ENCODE peak calls at places on chromosomes 16 and 17, in six cellular contexts. L is epithelial cell of esophagus, O is suprapubic skin, R is type B pancreatic cell, I is cardiac fibroblast, U is BE2C. D is an unnamed sample.

GRCh38 chr16:21952793-21953540 is at the start of gene UQCRC2:
- DNase-seq in L (peak), O (peak), R (peak), I (peak), U (peak), D (peak)

GRCh38 chr17:67194134-67194533 is 50.9 kb downstream of the HELZ start:
- DNase-seq in L (no peak), O (no peak), R (no peak), I (peak), U (no peak), D (no peak)

GRCh38 chr16:56815721-56816120 is 49.3 kb upstream of the SLC12A3 start:
- DNase-seq in L (no peak), O (no peak), R (no peak), I (no peak), U (no peak), D (no peak)

GRCh38 chr17:27259356-27259755 is 34.6 kb upstream of the WSB1 start:
- DNase-seq in L (no peak), O (no peak), R (no peak), I (no peak), U (no peak), D (no peak)

GRCh38 chr16:85395913-85396878 is 216.9 kb upstream of the GSE1 start:
- DNase-seq in L (peak), O (no peak), R (no peak), I (peak), U (peak), D (no peak)

GRCh38 chr17:55258578-55259135 is 6.1 kb upstream of the HLF start:
- DNase-seq in L (no peak), O (no peak), R (no peak), I (no peak), U (no peak), D (no peak)

GRCh38 chr17:43868236-43868994 is 21.4 kb downstream of the CD300LG start:
- DNase-seq in L (no peak), O (no peak), R (no peak), I (no peak), U (no peak), D (no peak)

GRCh38 chr16:53495325-53495724 is 7.7 kb downstream of the AKTIP start:
- DNase-seq in L (no peak), O (no peak), R (no peak), I (no peak), U (no peak), D (no peak)

GRCh38 chr16:54335230-54335629 is 48.6 kb upstream of the IRX3 start:
- DNase-seq in L (no peak), O (no peak), R (no peak), I (peak), U (no peak), D (no peak)

GRCh38 chr16:81174644-81175324 is 63.7 kb upstream of the BCO1 start:
- DNase-seq in L (peak), O (no peak), R (no peak), I (peak), U (no peak), D (no peak)

GRCh38 chr16:70691223-70692129 is 5.6 kb upstream of the MTSS2 start:
- DNase-seq in L (no peak), O (no peak), R (no peak), I (peak), U (no peak), D (peak)

GRCh38 chr16:15672514-15673167 is 22.6 kb downstream of the NDE1 start:
- DNase-seq in L (peak), O (peak), R (no peak), I (peak), U (no peak), D (peak)

GRCh38 chr16:76502555-76502954 is 225.4 kb downstream of the CNTNAP4 start:
- DNase-seq in L (no peak), O (no peak), R (no peak), I (no peak), U (no peak), D (no peak)

GRCh38 chr16:87160752-87161337 is 156.3 kb downstream of the C16orf95 start:
- DNase-seq in L (peak), O (no peak), R (no peak), I (no peak), U (no peak), D (no peak)

GRCh38 chr16:19294156-19294649 is 8.7 kb downstream of the CLEC19A start:
- DNase-seq in L (no peak), O (no peak), R (no peak), I (no peak), U (no peak), D (no peak)

GRCh38 chr16:85286970-85287814 is 174.9 kb upstream of the CIBAR2 start:
- DNase-seq in L (no peak), O (no peak), R (no peak), I (peak), U (peak), D (peak)

GRCh38 chr16:89316701-89317100 is 99.2 kb downstream of the ZNF778 start:
- DNase-seq in L (no peak), O (no peak), R (no peak), I (no peak), U (no peak), D (no peak)

GRCh38 chr16:59574296-59574695 is 840.2 kb upstream of the GOT2 start:
- DNase-seq in L (no peak), O (no peak), R (no peak), I (peak), U (no peak), D (no peak)

GRCh38 chr17:49832840-49833599 is 14.8 kb downstream of the TAC4 start:
- DNase-seq in L (no peak), O (no peak), R (no peak), I (no peak), U (no peak), D (no peak)

GRCh38 chr17:69434164-69434579 is 19.7 kb downstream of the MAP2K6 start:
- DNase-seq in L (peak), O (no peak), R (no peak), I (peak), U (peak), D (no peak)

GRCh38 chr16:11401161-11402050 is 56.1 kb downstream of the RMI2 start:
- DNase-seq in L (no peak), O (no peak), R (no peak), I (no peak), U (peak), D (no peak)

GRCh38 chr16:58028541-58029070 is 3.1 kb downstream of the MMP15 start:
- DNase-seq in L (no peak), O (no peak), R (no peak), I (no peak), U (no peak), D (no peak)

GRCh38 chr16:87616556-87616955 is 14.2 kb downstream of the JPH3 start:
- DNase-seq in L (no peak), O (no peak), R (no peak), I (no peak), U (no peak), D (no peak)

GRCh38 chr17:82745524-82745923 is 6.3 kb upstream of the TBCD start:
- DNase-seq in L (no peak), O (no peak), R (no peak), I (no peak), U (no peak), D (no peak)

GRCh38 chr16:75341934-75342811 is 90.7 kb upstream of the BCAR1 start:
- DNase-seq in L (peak), O (no peak), R (no peak), I (peak), U (no peak), D (no peak)

GRCh38 chr17:9370464-9370863 is 205.2 kb downstream of the STX8 start:
- DNase-seq in L (peak), O (no peak), R (no peak), I (peak), U (no peak), D (no peak)

GRCh38 chr16:47584464-47585225 is 123.5 kb downstream of the PHKB start:
- DNase-seq in L (no peak), O (no peak), R (no peak), I (no peak), U (no peak), D (no peak)

DNA sequence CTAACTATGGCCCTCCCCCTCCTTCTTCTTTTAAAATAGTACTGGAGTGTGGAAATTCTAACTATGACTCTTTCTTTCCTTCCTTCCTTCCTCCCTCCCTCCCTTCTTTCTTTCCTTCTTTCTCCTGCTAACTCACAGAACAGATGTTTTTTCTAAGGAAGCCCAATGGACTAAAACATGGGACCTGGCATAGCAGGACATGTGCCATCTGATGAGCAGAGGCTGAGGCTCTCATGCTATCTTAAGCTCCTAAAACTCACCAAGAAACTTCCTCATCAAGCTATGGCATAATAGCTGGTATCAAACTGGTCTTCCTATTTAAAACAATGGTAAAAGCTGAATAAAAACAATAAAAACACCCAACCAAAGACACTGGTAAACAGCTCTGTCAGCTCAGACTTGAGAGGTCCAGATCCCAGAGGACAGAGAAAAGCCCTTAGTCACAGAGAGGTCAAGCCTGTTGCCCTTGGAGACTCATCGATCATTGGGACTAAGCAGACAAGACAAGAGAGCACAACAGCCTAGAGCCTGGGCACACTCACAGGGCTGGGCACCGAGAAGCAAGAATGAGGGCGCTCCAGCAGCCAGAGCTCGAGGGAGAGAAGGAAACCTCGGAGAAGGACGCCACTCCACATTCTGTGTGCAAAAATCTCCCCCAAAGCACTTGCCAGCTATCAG is 27.6 kb downstream of the SLC38A10 start:
- DNase-seq in L (no peak), O (no peak), R (no peak), I (no peak), U (no peak), D (no peak)
- TF ChIP-seq CTCF in L (no peak), O (no peak), R (no peak), I (no peak), U (no peak), D (no peak)

GRCh38 chr17:73645050-73645871 is 1.0 kb upstream of the SDK2 start:
- DNase-seq in L (peak), O (peak), R (peak), I (no peak), U (peak), D (peak)
- TF ChIP-seq CTCF in L (no peak), O (no peak), R (peak), I (no peak), U (peak), D (peak)

GRCh38 chr16:66858740-66859396 is 14.7 kb downstream of the CA7 start:
- DNase-seq in L (peak), O (no peak), R (no peak), I (peak), U (peak), D (no peak)

GRCh38 chr16:66859397-66860068 is 15.3 kb downstream of the CA7 start:
- DNase-seq in L (no peak), O (no peak), R (no peak), I (no peak), U (no peak), D (no peak)

GRCh38 chr16:66857437-66857836 is 13.2 kb downstream of the CA7 start:
- DNase-seq in L (no peak), O (no peak), R (no peak), I (no peak), U (no peak), D (no peak)

GRCh38 chr16:66856184-66856730 is 12.0 kb downstream of the CA7 start:
- DNase-seq in L (no peak), O (no peak), R (no peak), I (no peak), U (no peak), D (no peak)

DNA sequence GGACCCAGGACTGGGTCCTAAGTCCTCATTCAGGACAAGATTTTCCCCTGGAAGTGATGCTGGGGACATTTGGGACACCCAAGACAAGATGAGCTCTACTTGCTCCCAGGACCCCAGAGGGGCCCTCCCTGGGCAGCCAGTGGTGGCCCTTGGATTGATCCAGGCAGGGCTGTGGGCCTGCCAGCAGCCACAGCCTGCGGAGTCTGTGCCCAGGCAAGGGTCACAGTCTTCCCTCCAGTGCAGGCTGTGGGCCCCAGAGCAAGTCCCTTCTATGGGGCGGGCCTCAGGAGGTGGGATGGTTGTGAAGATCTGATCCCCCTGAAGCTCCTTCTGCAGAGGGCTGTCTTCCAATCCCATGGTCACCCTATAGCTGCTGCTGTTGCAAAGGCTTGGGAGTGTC is 12.6 kb downstream of the CA7 start:
- DNase-seq in L (no peak), O (no peak), R (no peak), I (no peak), U (no peak), D (no peak)
- TF ChIP-seq CTCF in L (no peak), O (no peak), R (no peak), I (no peak), U (no peak), D (no peak)

GRCh38 chr17:73210002-73210678 is 17.3 kb downstream of the COG1 start:
- DNase-seq in L (peak), O (no peak), R (no peak), I (no peak), U (no peak), D (no peak)
- TF ChIP-seq CTCF in L (peak), O (no peak), R (peak), I (peak), U (peak), D (peak)

DNA sequence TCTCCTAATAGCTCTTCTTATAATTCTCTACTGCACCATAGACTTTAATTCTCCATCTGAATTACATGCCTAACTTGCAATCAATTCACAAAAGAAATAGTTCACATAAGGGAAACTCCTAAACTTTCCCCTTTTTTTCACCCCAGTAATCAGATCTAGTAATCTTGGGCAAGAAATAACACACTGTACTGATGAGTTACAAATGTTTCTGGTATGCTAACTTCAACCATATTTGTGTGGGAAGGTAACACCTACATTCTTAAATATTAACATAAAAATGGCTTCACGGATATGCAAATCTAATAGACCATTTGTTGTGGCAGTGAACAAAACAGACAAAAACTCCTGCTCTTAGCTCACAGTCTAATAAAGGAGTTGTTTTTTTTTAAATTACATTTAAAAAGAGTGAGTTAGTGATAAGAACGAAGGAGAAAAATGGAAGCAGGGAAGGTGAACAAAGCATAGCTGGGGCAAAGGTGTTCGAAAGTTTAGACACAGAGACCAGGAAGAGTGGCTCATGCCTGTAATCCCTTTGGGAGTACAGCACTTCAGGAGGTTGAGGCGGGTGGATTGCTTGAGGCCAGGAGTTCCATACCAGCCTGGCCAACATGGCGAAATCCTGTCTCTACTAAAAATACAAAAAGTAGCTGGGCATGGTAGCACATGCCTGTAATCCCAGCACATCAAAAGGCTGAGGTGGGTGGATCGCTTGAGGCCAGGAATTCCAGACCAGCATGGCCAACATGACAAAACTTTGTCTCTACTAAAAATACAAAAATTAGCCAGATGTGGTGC is 34.8 kb downstream of the CMTM3 start:
- DNase-seq in L (peak), O (no peak), R (no peak), I (peak), U (no peak), D (no peak)
- TF ChIP-seq CTCF in L (no peak), O (no peak), R (no peak), I (no peak), U (no peak), D (no peak)

DNA sequence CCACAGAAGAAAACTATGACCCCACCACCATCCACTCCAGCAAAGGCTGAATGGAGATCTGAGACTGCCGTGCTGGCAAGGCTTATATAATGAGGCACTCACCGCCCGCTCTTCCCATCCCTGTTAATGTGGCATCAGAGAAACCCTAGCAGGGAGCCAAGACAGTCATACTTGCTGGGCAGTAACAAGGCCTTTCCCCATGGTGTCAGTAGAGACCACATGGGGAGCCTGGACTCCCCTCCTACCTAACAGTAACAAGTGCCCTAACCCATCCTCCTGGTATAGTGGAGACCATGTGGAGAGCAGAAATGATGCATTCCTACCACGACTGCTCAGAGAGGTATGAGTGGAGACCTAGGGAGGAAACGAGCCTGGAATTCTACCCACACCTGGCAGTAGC is 235.2 kb downstream of the C16orf78 start:
- DNase-seq in L (no peak), O (no peak), R (peak), I (peak), U (peak), D (no peak)
- TF ChIP-seq CTCF in L (no peak), O (no peak), R (peak), I (peak), U (peak), D (peak)

GRCh38 chr16:67544329-67544841 is 15.8 kb downstream of the RIPOR1 start:
- DNase-seq in L (peak), O (no peak), R (no peak), I (no peak), U (no peak), D (no peak)
- TF ChIP-seq CTCF in L (peak), O (no peak), R (no peak), I (peak), U (no peak), D (no peak)

DNA sequence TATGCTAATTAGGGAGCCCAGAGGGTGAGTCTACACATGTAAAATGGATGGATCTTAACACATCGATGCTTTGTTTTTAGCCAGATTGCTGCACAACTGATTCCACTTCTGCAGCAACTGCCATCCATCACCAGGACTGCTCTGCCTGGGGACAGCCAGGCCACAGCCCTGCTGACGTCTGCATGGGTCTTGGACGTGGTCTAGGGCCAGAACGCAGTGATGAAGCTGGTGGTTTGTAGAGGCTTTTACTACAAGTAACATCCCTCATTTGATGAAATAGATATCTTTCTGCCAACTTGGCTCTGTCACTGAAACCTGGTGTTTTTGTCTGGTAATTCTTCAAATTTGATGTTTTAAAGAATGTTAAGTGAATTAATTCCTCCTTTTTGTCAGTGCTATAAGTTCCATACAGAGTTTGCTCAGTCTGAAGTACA is 50.6 kb downstream of the MARCHF10 start:
- DNase-seq in L (no peak), O (peak), R (no peak), I (no peak), U (peak), D (no peak)
- TF ChIP-seq CTCF in L (no peak), O (no peak), R (no peak), I (no peak), U (no peak), D (no peak)

GRCh38 chr17:19867654-19868395 is at the start of gene ULK2:
- DNase-seq in L (peak), O (no peak), R (peak), I (peak), U (peak), D (peak)
- TF ChIP-seq CTCF in L (no peak), O (no peak), R (peak), I (no peak), U (no peak), D (peak)